ENCODE peak calls at places on chromosomes 6 and 20, in seven cellular contexts. E is GM13977, V is endothelial cell, Y is AG09309, F is AG10803, L is fibroblast of pulmonary artery, M is RWPE1. B is an unnamed sample.

GRCh38 chr20:496126-496696 is 33.9 kb upstream of the TBC1D20 start:
- DNase-seq in V (no peak), Y (peak), E (no peak), L (peak), M (no peak), F (peak), B (peak)

GRCh38 chr20:46894579-46894958 is at the start of gene EYA2:
- DNase-seq in L (no peak), E (no peak), V (peak), Y (no peak), M (no peak), F (peak), B (no peak)

GRCh38 chr20:39777610-39778009 is 815.5 kb downstream of the DHX35 start:
- DNase-seq in L (no peak), E (no peak), V (no peak), Y (no peak), M (no peak), F (no peak), B (no peak)

GRCh38 chr20:35618372-35619131 is 2.9 kb downstream of the SPAG4 start:
- DNase-seq in E (peak), Y (no peak), L (peak), M (peak), V (peak), F (peak), B (peak)

GRCh38 chr6:7047071-7047470 is 60.7 kb upstream of the RREB1 start:
- DNase-seq in V (no peak), E (no peak), F (no peak), Y (no peak), M (no peak), L (no peak), B (no peak)

GRCh38 chr6:24313477-24314141 is 44.2 kb downstream of the DCDC2 start:
- DNase-seq in V (peak), M (peak), L (peak), Y (peak), E (no peak), F (peak), B (peak)

GRCh38 chr6:36345681-36346417 is 9.2 kb upstream of the BNIP5 start:
- DNase-seq in F (no peak), M (no peak), Y (no peak), E (no peak), V (no peak), L (peak), B (no peak)

GRCh38 chr6:158492881-158493280 is 67.0 kb upstream of the TMEM181 start:
- DNase-seq in E (no peak), L (no peak), V (no peak), M (no peak), Y (no peak), F (no peak), B (no peak)

GRCh38 chr6:133953634-133954415 is 801 bp downstream of the TBPL1 start:
- DNase-seq in F (no peak), Y (no peak), E (no peak), V (no peak), M (no peak), L (no peak), B (no peak)

GRCh38 chr20:42472198-42472597 is 717.5 kb downstream of the PTPRT start:
- DNase-seq in E (no peak), M (no peak), L (no peak), V (no peak), Y (no peak), F (no peak), B (no peak)

GRCh38 chr6:37696841-37697735 is 595 bp downstream of the MDGA1 start:
- DNase-seq in L (peak), M (peak), F (peak), Y (no peak), V (peak), E (peak), B (no peak)

GRCh38 chr6:150185697-150186096 is 42.9 kb downstream of the PPP1R14C start:
- DNase-seq in F (no peak), Y (no peak), L (no peak), V (no peak), M (no peak), E (no peak), B (no peak)

GRCh38 chr20:63006611-63007471 is at the start of gene BHLHE23:
- DNase-seq in Y (no peak), E (peak), V (no peak), L (no peak), M (no peak), F (no peak), B (no peak)

GRCh38 chr6:32113386-32114352 is 4.5 kb upstream of the TNXB start:
- DNase-seq in L (peak), E (no peak), M (peak), F (peak), V (no peak), Y (peak), B (peak)

GRCh38 chr6:54646551-54647300 is 199.8 kb upstream of the FAM83B start:
- DNase-seq in Y (peak), V (no peak), E (no peak), L (peak), F (peak), M (no peak), B (peak)

GRCh38 chr6:56349196-56349595 is 101.8 kb upstream of the COL21A1 start:
- DNase-seq in E (no peak), Y (no peak), M (no peak), L (no peak), F (peak), V (no peak), B (peak)

GRCh38 chr6:20353134-20353533 is 48.5 kb upstream of the E2F3 start:
- DNase-seq in E (no peak), M (no peak), V (no peak), Y (no peak), L (no peak), F (no peak), B (no peak)

GRCh38 chr20:38599410-38599882 is 2.2 kb upstream of the ARHGAP40 start:
- DNase-seq in F (no peak), M (peak), L (peak), Y (no peak), V (no peak), E (no peak), B (no peak)

GRCh38 chr6:144190593-144190992 is 40.3 kb downstream of the STX11 start:
- DNase-seq in F (peak), M (peak), Y (no peak), E (no peak), V (no peak), L (peak), B (peak)

GRCh38 chr6:139152892-139153271 is 18.0 kb downstream of the HECA start:
- DNase-seq in L (no peak), F (peak), M (no peak), E (no peak), V (no peak), Y (no peak), B (peak)

GRCh38 chr20:36823126-36823525 is 49.6 kb upstream of the DSN1 start:
- DNase-seq in Y (no peak), F (no peak), M (no peak), V (no peak), E (no peak), L (no peak), B (no peak)

GRCh38 chr20:54133434-54134427 is 40.1 kb downstream of the CYP24A1 start:
- DNase-seq in M (no peak), V (no peak), F (peak), L (peak), E (no peak), Y (no peak), B (peak)

GRCh38 chr6:33428891-33429744 is 9.3 kb downstream of the SYNGAP1 start:
- DNase-seq in E (peak), M (no peak), Y (no peak), F (no peak), L (no peak), V (no peak), B (no peak)

GRCh38 chr6:33428219-33428890 is 8.5 kb downstream of the SYNGAP1 start:
- DNase-seq in V (peak), E (peak), Y (no peak), M (peak), F (no peak), L (peak), B (peak)

GRCh38 chr6:33426590-33427563 is 7.0 kb downstream of the SYNGAP1 start:
- DNase-seq in V (no peak), M (no peak), F (no peak), Y (no peak), E (peak), L (no peak), B (no peak)

GRCh38 chr6:33425668-33426577 is 6.1 kb downstream of the SYNGAP1 start:
- DNase-seq in L (peak), M (peak), V (peak), E (peak), Y (peak), F (peak), B (peak)

DNA sequence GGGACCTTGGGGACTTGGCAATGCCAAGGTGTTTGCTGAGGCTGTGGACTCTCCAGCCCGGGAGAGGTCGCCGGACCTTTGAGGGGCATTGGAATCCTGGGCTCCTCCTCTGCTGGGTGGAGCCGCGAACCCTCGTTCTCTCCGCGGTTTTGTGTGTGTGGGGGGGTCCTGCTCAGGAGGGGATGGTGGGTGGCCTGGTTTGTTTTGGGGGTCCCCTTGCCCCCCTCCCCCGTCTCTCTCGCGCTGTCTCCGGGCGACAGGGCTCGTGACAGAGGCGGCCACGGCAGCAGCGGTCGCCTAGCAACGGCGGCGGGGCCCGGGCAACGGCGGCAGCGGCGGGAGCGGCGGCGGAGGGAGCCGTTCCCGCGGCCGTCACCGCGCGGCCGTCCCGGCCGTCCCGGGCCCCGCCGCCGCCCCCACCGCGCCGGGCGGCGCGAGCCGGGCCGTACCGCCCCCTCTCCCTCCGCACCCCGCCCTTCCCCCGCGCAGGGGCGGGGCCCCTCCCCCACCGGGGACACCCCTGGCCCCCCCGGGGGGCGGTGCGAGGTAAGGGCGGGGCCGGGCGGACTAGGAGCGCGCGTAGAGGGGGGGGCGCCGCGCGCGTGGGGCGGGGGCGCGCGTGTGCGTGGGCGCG is 7.8 kb downstream of the SYNGAP1 start:
- DNase-seq in L (no peak), V (peak), F (no peak), M (peak), E (peak), Y (no peak), B (no peak)
- TF ChIP-seq CTCF in L (no peak), V (no peak), F (peak), M (no peak), E (peak), Y (peak), B (no peak)

DNA sequence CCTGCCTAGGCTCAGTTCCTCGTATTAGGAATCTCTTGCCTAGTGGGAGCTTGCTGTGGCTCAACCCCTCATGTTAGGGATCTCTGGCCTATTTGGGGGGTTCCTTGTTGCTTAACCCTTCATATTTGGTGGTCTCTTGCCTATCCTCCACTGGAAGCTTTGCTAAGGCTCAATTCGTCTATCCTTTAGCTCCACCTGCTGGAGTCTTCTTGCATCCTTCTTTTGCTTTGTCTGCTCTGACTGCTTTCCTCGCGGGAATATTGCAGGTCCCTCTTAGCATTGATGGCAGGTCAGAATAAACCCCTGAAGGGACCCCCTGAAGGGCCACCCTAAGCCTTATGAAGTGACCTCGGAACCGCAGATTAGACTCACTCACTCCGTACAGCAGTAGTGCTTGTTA is 203.0 kb upstream of the TBX18 start:
- DNase-seq in V (peak), M (peak), F (peak), E (no peak), Y (no peak), L (peak), B (peak)
- TF ChIP-seq CTCF in V (no peak), M (peak), F (peak), E (peak), Y (peak), L (peak), B (peak)

DNA sequence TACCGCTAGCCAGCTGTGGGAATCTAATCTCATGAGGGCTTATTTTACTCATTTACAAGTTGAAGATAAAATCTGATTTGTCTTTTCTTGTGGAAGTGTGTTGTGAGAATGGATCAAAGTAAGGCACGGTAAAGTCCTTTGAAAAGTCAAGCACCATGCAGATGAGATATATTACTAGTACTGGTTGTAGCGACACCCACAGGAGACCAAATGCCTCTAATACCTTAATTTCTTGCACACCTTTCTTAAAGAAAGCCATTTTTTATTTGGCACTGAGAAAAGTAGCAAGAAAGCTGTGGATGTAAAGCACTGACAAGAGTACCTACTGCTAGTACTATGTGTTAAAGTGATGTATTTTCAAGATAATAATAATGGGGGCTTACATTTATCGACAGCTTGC is 191.0 kb upstream of the MMS22L start:
- DNase-seq in F (no peak), M (no peak), L (no peak), Y (no peak), E (no peak), V (no peak), B (no peak)
- TF ChIP-seq CTCF in F (no peak), M (no peak), L (no peak), Y (no peak), E (no peak), V (no peak), B (no peak)

GRCh38 chr6:147040041-147040440 is 164.2 kb upstream of the STXBP5 start:
- DNase-seq in F (peak), L (peak), Y (peak), E (no peak), V (no peak), M (no peak), B (peak)
- TF ChIP-seq CTCF in F (no peak), L (no peak), Y (no peak), E (no peak), V (no peak), M (no peak), B (no peak)

B was measured in fibroblast of mammary gland.